ENCODE peak calls at places on chromosomes 13 and 19, in nine cellular contexts. A is BJ, I is MCF 10A, Z is kidney epithelial cell, P is ovary, J is stomach, K is astrocyte, L is neural crest cell, U is HCT116. R is an unnamed sample.

GRCh38 chr19:372306-372890 is 27.8 kb upstream of the MIER2 start:
- DNase-seq in A (peak), I (no peak), Z (no peak), P (peak), J (peak), K (peak), L (no peak), U (no peak), R (peak)

GRCh38 chr13:48675247-48675646 is 21.5 kb downstream of the CYSLTR2 start:
- DNase-seq in A (no peak), I (no peak), Z (no peak), P (no peak), J (no peak), K (no peak), L (no peak), U (no peak), R (no peak)

GRCh38 chr19:47848871-47849473 is 10.1 kb upstream of the TPRX2 start:
- DNase-seq in A (no peak), I (peak), Z (no peak), P (no peak), J (no peak), K (no peak), L (peak), U (peak), R (peak)

GRCh38 chr13:85638815-85639393 is 160.3 kb downstream of the SLITRK6 start:
- DNase-seq in A (no peak), I (no peak), Z (no peak), P (no peak), J (no peak), K (no peak), L (no peak), U (no peak), R (no peak)

GRCh38 chr19:52070496-52070895 is 21.9 kb upstream of the ZNF432 start:
- DNase-seq in A (no peak), I (no peak), Z (no peak), P (no peak), J (no peak), K (peak), L (no peak), U (no peak), R (peak)

GRCh38 chr13:101454767-101455166 is 2.3 kb downstream of the ITGBL1 start:
- DNase-seq in A (no peak), I (no peak), Z (no peak), P (no peak), J (no peak), K (peak), L (no peak), U (no peak), R (no peak)

GRCh38 chr13:111219306-111219705 is 101.1 kb upstream of the TEX29 start:
- DNase-seq in A (peak), I (no peak), Z (peak), P (no peak), J (no peak), K (peak), L (no peak), U (no peak), R (peak)

GRCh38 chr19:5154129-5154798 is 185.4 kb downstream of the KDM4B start:
- DNase-seq in A (no peak), I (peak), Z (no peak), P (no peak), J (peak), K (no peak), L (peak), U (no peak), R (no peak)

GRCh38 chr13:99614465-99614885 is 113.2 kb downstream of the TM9SF2 start:
- DNase-seq in A (no peak), I (peak), Z (no peak), P (no peak), J (peak), K (no peak), L (no peak), U (no peak), R (no peak)

GRCh38 chr19:11451942-11452813 is 16.7 kb downstream of the PRKCSH start:
- DNase-seq in A (no peak), I (no peak), Z (no peak), P (no peak), J (no peak), K (no peak), L (no peak), U (no peak), R (no peak)

GRCh38 chr13:110242615-110243014 is 64.3 kb downstream of the COL4A1 start:
- DNase-seq in A (no peak), I (no peak), Z (no peak), P (no peak), J (no peak), K (no peak), L (no peak), U (no peak), R (no peak)

GRCh38 chr13:26011996-26012688 is 39.7 kb downstream of the SHISA2 start:
- DNase-seq in A (no peak), I (no peak), Z (no peak), P (no peak), J (no peak), K (no peak), L (no peak), U (no peak), R (no peak)

GRCh38 chr19:18107235-18108083 is 9.9 kb downstream of the MAST3 start:
- DNase-seq in A (no peak), I (no peak), Z (no peak), P (no peak), J (no peak), K (no peak), L (no peak), U (no peak), R (no peak)

GRCh38 chr13:28394422-28394821 is 100.5 kb downstream of the FLT1 start:
- DNase-seq in A (no peak), I (peak), Z (no peak), P (no peak), J (no peak), K (no peak), L (no peak), U (no peak), R (peak)

GRCh38 chr13:45500492-45501174 is 35.9 kb downstream of the COG3 start:
- DNase-seq in A (peak), I (peak), Z (peak), P (no peak), J (no peak), K (peak), L (no peak), U (peak), R (peak)

GRCh38 chr13:45107539-45107938 is 12.8 kb upstream of the GTF2F2 start:
- DNase-seq in A (no peak), I (no peak), Z (no peak), P (no peak), J (no peak), K (no peak), L (no peak), U (no peak), R (no peak)

GRCh38 chr13:88979465-88980180 is 1308.5 kb downstream of the SLITRK5 start:
- DNase-seq in A (no peak), I (peak), Z (no peak), P (no peak), J (no peak), K (peak), L (no peak), U (no peak), R (no peak)

GRCh38 chr19:47240996-47241918 is 10.3 kb upstream of the BBC3 start:
- DNase-seq in A (no peak), I (peak), Z (no peak), P (peak), J (peak), K (peak), L (no peak), U (peak), R (peak)

DNA sequence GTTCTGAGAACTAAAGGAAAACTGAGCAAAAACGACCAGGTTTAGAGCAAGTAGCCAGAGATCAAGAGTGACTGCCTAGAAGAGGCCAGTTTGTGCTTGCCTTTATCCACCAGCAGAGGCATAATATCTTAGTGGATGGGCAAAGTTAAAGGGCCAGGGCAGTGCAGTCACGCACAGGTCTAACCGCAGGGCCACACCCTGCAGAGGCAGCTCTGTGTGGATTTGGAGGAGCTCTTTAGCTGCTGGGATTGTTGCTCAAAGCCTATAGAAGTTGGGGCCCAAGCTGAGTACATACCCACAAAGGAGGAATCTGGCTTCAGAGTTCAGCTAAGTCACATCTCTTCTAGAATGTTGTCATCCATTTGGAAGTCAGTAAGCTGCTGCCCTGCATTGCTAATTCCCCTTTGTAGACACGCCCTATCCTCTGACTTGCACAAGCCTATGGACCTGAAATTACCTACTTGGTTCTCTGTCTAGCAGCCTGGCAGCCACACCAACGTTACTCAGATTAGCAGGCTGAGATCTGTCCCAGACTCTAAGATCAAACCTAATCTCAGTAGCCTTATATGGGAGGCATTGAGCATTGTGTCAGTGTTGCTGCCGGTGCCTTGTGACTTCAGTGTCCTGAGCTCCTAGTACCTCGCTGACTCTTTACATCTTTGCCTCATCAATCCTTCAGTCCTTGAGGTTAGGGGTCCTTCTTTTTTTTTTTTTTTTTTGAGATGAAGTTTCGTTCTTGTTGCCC is 102.9 kb upstream of the STARD13 start:
- DNase-seq in A (no peak), I (peak), Z (no peak), P (no peak), J (peak), K (no peak), L (no peak), U (peak), R (no peak)
- TF ChIP-seq CTCF in A (no peak), I (no peak), Z (no peak), P (no peak), J (no peak), K (no peak), L (no peak), U (peak), R (peak)

GRCh38 chr19:58181902-58182576 is 822 bp upstream of the ZNF274 start:
- DNase-seq in A (no peak), I (peak), Z (no peak), P (peak), J (peak), K (no peak), L (peak), U (no peak), R (peak)
- TF ChIP-seq CTCF in A (peak), I (peak), Z (peak), P (no peak), J (no peak), K (peak), L (peak), U (peak), R (peak)

DNA sequence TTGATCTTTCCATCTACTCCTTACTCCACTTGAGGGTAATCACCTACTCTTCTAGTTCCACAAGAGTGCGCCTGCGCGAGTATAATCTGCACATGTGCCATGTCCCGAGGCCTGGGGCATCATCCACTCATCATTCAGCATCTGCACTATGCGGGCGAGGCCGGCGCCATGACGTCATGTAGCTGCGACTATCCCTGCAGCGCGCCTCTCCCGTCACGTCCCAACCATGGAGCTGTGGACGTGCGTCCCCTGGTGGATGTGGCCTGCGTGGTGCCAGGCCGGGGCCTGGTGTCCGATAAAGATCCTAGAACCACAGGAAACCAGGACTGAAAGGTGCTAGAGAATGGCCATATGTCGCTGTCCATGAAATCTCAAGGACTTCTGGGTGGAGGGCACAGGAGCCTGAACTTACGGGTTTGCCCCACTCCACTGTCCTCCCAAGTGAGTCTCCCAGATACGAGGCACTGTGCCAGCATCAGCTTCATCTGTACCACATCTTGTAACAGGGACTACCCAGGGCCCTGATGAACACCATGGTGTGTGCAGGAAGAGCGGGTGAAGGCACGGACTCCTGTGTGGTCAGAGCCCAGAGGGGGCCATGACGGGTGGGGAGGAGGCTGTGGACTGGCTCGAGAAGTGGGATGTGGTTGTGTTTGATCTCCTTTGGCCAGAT is 2.7 kb upstream of the KLK2 start:
- DNase-seq in A (no peak), I (no peak), Z (no peak), P (no peak), J (no peak), K (no peak), L (no peak), U (no peak), R (no peak)
- TF ChIP-seq CTCF in A (no peak), I (no peak), Z (no peak), P (no peak), J (no peak), K (no peak), L (no peak), U (no peak), R (no peak)

GRCh38 chr13:108897955-108898354 is 268.5 kb downstream of the MYO16 start:
- DNase-seq in A (no peak), I (no peak), Z (no peak), P (no peak), J (no peak), K (no peak), L (no peak), U (no peak), R (no peak)

DNA sequence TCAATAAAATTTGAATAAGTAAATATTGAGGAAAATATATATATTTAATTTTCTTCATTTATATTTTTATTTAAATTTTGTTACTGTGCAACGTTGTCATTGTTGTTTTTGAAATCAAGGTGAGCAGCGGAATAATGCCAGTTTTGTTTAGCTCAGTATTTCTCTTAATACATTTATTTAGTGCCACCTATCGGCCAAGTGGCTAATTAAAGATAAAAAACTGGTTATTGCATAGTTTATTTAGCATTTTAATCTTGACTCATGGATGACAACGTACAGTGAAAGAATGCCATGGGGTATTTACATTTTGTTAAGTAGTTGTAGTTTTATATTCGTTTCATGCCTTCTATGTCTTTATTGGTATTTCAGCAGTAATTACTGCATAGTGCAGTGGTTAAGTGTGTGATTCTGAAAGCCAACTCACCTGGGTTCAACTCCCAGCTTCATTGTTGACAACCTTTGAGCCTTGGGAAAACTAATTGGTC is 265.9 kb downstream of the MYO16 start:
- DNase-seq in A (no peak), I (peak), Z (no peak), P (no peak), J (no peak), K (peak), L (no peak), U (no peak), R (peak)
- TF ChIP-seq CTCF in A (peak), I (peak), Z (peak), P (no peak), J (peak), K (peak), L (peak), U (peak), R (peak)

GRCh38 chr13:50712469-50712868 is 131.0 kb downstream of the DLEU7 start:
- DNase-seq in A (no peak), I (no peak), Z (no peak), P (no peak), J (no peak), K (no peak), L (no peak), U (no peak), R (no peak)

GRCh38 chr13:50712882-50713281 is 130.6 kb downstream of the DLEU7 start:
- DNase-seq in A (no peak), I (no peak), Z (no peak), P (no peak), J (no peak), K (no peak), L (no peak), U (no peak), R (no peak)

GRCh38 chr13:50715402-50716146 is 127.9 kb downstream of the DLEU7 start:
- DNase-seq in A (no peak), I (no peak), Z (no peak), P (no peak), J (no peak), K (no peak), L (no peak), U (no peak), R (no peak)

GRCh38 chr13:50713849-50714248 is 129.6 kb downstream of the DLEU7 start:
- DNase-seq in A (peak), I (peak), Z (peak), P (no peak), J (no peak), K (peak), L (no peak), U (no peak), R (peak)

DNA sequence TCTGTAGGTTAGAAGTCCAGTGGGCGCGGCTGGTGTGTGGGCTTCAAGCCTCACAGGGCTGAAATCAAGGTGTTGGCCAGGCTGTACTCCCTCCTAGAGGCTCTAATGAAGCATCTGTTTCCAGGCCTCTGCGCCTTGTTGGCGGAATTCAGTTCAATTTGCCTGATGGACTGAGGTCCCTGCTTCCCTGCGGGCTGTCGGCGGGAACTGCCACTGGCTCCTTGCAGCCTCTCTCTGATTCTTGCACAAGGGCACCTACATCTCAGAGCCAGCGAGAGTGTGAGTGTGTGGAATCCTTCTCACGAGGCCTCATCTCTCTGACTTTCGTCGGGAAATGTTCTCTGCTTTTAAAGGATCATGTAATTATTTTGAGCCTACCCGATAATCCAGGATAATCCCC is 128.6 kb downstream of the DLEU7 start:
- DNase-seq in A (no peak), I (no peak), Z (no peak), P (no peak), J (no peak), K (no peak), L (no peak), U (no peak), R (no peak)
- TF ChIP-seq CTCF in A (no peak), I (no peak), Z (no peak), P (no peak), J (no peak), K (no peak), L (no peak), U (no peak), R (no peak)

GRCh38 chr13:97239943-97240788 is 18.0 kb downstream of the MBNL2 start:
- DNase-seq in A (no peak), I (no peak), Z (no peak), P (no peak), J (no peak), K (no peak), L (no peak), U (no peak), R (no peak)
- TF ChIP-seq CTCF in A (no peak), I (no peak), Z (no peak), P (no peak), J (no peak), K (no peak), L (no peak), U (no peak), R (no peak)

GRCh38 chr19:38422405-38422804 is 3.6 kb downstream of the RASGRP4 start:
- DNase-seq in A (no peak), I (no peak), Z (no peak), P (no peak), J (no peak), K (no peak), L (no peak), U (no peak), R (no peak)

GRCh38 chr19:38424272-38424671 is 1.7 kb downstream of the RASGRP4 start:
- DNase-seq in A (no peak), I (no peak), Z (no peak), P (no peak), J (no peak), K (no peak), L (no peak), U (no peak), R (no peak)

GRCh38 chr19:38425222-38425809 is 703 bp downstream of the RASGRP4 start:
- DNase-seq in A (no peak), I (no peak), Z (no peak), P (no peak), J (no peak), K (no peak), L (no peak), U (no peak), R (no peak)

GRCh38 chr19:38429055-38429810 is 3.2 kb upstream of the RASGRP4 start:
- DNase-seq in A (no peak), I (no peak), Z (no peak), P (no peak), J (no peak), K (no peak), L (no peak), U (no peak), R (no peak)

DNA sequence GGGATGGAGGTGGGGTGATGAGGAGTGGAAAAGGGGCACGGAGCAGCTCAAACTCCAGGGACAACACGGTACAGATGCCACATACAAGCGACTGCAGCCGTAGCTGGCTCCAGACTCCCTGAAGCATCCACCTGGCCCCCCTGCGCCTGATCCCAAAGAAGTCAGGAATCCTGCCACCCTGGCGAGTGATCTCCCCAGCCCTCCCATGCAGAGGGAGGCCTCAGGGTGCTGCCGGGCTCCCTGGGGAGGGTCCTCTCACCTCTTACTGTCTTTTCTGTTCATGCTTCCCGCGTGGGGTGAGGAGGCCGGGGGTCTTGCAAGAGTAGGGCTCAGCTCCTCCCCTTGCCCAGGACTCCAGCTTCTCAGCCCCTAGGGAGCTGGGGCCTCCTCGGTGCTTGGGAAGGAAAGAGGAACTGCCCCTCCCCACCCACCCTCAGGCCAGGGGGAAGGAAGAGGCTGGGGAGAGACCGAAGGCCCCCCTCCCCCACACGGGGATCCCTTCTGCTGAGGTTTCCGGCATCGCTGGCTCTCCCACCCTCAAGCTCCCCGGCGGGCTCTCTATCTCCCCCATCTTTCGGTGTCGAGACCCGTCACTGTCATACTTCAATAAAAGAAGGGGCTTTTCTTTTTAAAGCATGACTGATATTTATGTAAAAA is at the start of gene RASGRP4:
- DNase-seq in A (no peak), I (no peak), Z (no peak), P (no peak), J (no peak), K (no peak), L (no peak), U (no peak), R (no peak)
- TF ChIP-seq CTCF in A (no peak), I (no peak), Z (no peak), P (no peak), J (no peak), K (no peak), L (no peak), U (no peak), R (no peak)

GRCh38 chr19:30649934-30650614 is 277.9 kb downstream of the ZNF536 start:
- DNase-seq in A (no peak), I (peak), Z (no peak), P (no peak), J (no peak), K (peak), L (peak), U (peak), R (peak)
- TF ChIP-seq CTCF in A (peak), I (peak), Z (peak), P (peak), J (peak), K (peak), L (peak), U (peak), R (peak)

GRCh38 chr13:50345804-50346203 is 330.6 kb downstream of the KCNRG start:
- DNase-seq in A (no peak), I (no peak), Z (no peak), P (no peak), J (no peak), K (no peak), L (no peak), U (no peak), R (no peak)
- TF ChIP-seq CTCF in A (no peak), I (no peak), Z (no peak), P (no peak), J (no peak), K (no peak), L (no peak), U (no peak), R (no peak)